ENCODE peak calls at places on chromosomes 3 and 15, in four cellular contexts. Y is amniotic stem cell, M is NCI-H1105, F is epithelial cell of prostate. Q is an unnamed sample.

GRCh38 chr3:11236588-11237461 is 35.4 kb upstream of the ATG7 start:
- DNase-seq in Y (peak; percentile 23), M (peak; percentile 80), F (no peak), Q (peak; percentile 66)

GRCh38 chr3:149493315-149494021 is 19.0 kb downstream of the TM4SF4 start:
- DNase-seq in M (no peak), F (no peak), Y (no peak), Q (no peak)

GRCh38 chr3:129313983-129314756 is 35.5 kb downstream of the HMCES start:
- DNase-seq in M (no peak), F (no peak), Y (no peak), Q (no peak)

GRCh38 chr15:41494922-41495735 is 1.5 kb downstream of the ITPKA start:
- DNase-seq in F (no peak), M (no peak), Y (no peak), Q (no peak)

GRCh38 chr15:80234883-80235282 is 17.1 kb downstream of the CTXND1 start:
- DNase-seq in F (no peak), Y (no peak), M (no peak), Q (peak; percentile 15)

GRCh38 chr15:90872481-90873184 is 4.2 kb downstream of the FURIN start:
- DNase-seq in F (no peak), M (no peak), Y (no peak), Q (no peak)

GRCh38 chr3:9105421-9105820 is 142.1 kb upstream of the RAD18 start:
- DNase-seq in M (no peak), F (no peak), Y (no peak), Q (no peak)

GRCh38 chr3:156516284-156516683 is 38.6 kb downstream of the SSR3 start:
- DNase-seq in F (no peak), Y (no peak), M (peak; percentile 13), Q (no peak)

GRCh38 chr15:40450047-40450446 is 9.3 kb downstream of the BAHD1 start:
- DNase-seq in Y (no peak), M (no peak), F (no peak), Q (no peak)

GRCh38 chr15:92819312-92820232 is 80.6 kb upstream of the CHD2 start:
- DNase-seq in Y (no peak), M (peak; percentile 10), F (no peak), Q (peak; percentile 69)

GRCh38 chr3:102180291-102180931 is 254.4 kb upstream of the ZPLD1 start:
- DNase-seq in Y (peak; percentile 87), F (no peak), M (no peak), Q (peak; percentile 17)

GRCh38 chr3:72891053-72891855 is 3.4 kb downstream of the GXYLT2 start:
- DNase-seq in M (no peak), F (no peak), Y (peak; percentile 80), Q (no peak)

GRCh38 chr3:195212749-195213085 is 58.2 kb downstream of the XXYLT1 start:
- DNase-seq in M (no peak), F (no peak), Y (no peak), Q (no peak)

GRCh38 chr15:96849501-96849900 is 519.0 kb downstream of the NR2F2 start:
- DNase-seq in F (no peak), Y (no peak), M (no peak), Q (no peak)

GRCh38 chr3:101091489-101091888 is 98.3 kb upstream of the ABI3BP start:
- DNase-seq in F (peak; percentile 60), Y (no peak), M (no peak), Q (no peak)

GRCh38 chr3:138459619-138460535 is 25.5 kb downstream of the ESYT3 start:
- DNase-seq in Y (no peak), M (no peak), F (no peak), Q (no peak)

GRCh38 chr3:141498592-141499223 is 11.9 kb downstream of the RASA2 start:
- DNase-seq in Y (no peak), F (no peak), M (no peak), Q (peak; percentile 13)

GRCh38 chr15:83659011-83659811 is 5.3 kb downstream of the ADAMTSL3 start:
- DNase-seq in M (no peak), Y (no peak), F (no peak), Q (no peak)

GRCh38 chr3:11438636-11439035 is 166.4 kb downstream of the ATG7 start:
- DNase-seq in M (no peak), Y (no peak), F (no peak), Q (no peak)

GRCh38 chr3:141076026-141076797 is 25.1 kb downstream of the SPSB4 start:
- DNase-seq in F (no peak), M (no peak), Y (no peak), Q (peak; percentile 71)

GRCh38 chr15:60869851-60870250 is 359.3 kb downstream of the RORA start:
- DNase-seq in Y (no peak), F (no peak), M (no peak), Q (no peak)

GRCh38 chr3:193744822-193745684 is 152.0 kb downstream of the OPA1 start:
- DNase-seq in F (no peak), Y (no peak), M (no peak), Q (peak; percentile 35)

GRCh38 chr15:77784361-77785292 is 151.9 kb upstream of the LINGO1 start:
- DNase-seq in M (no peak), Y (no peak), F (no peak), Q (peak; percentile 2)

GRCh38 chr3:45486926-45487325 is 98.5 kb downstream of the LARS2 start:
- DNase-seq in M (no peak), F (no peak), Y (no peak), Q (no peak)

GRCh38 chr3:49417516-49418120 is 4.7 kb downstream of the AMT start:
- DNase-seq in F (no peak), M (no peak), Y (no peak), Q (no peak)

GRCh38 chr3:48361928-48362327 is 10.1 kb upstream of the FBXW12 start:
- DNase-seq in F (no peak), M (no peak), Y (no peak), Q (no peak)

GRCh38 chr3:51703776-51704510 is 2.9 kb upstream of the GRM2 start:
- DNase-seq in F (no peak), M (no peak), Y (no peak), Q (peak; percentile 64)

GRCh38 chr15:95327661-95328060 is 1002.8 kb upstream of the NR2F2 start:
- DNase-seq in F (no peak), M (no peak), Y (no peak), Q (peak; percentile 37)

GRCh38 chr15:38885001-38885400 is 320.4 kb upstream of the RASGRP1 start:
- DNase-seq in F (no peak), Y (no peak), M (no peak), Q (no peak)

GRCh38 chr3:8660271-8660731 is 15.7 kb upstream of the SSUH2 start:
- DNase-seq in M (no peak), F (no peak), Y (peak; percentile 14), Q (no peak)

GRCh38 chr3:190443257-190443656 is 6.4 kb downstream of the TMEM207 start:
- DNase-seq in M (no peak), F (no peak), Y (no peak), Q (no peak)

GRCh38 chr15:28955686-28956421 is 70.1 kb downstream of the APBA2 start:
- DNase-seq in F (no peak), Y (no peak), M (no peak), Q (no peak)

Q was measured in NCI-H1417.